ENCODE peak calls at places on chromosomes 16 and 17, in five cellular contexts. S is left ventricle myocardium inferior, N is endothelial cell of umbilical vein, Q is BE2C, D is IMR-90. X is an unnamed sample.

GRCh38 chr17:15392326-15392739 is 50.9 kb upstream of the TEKT3 start:
- DNase-seq in Q (no peak), S (peak; percentile 52), N (peak; percentile 18), D (peak; percentile 96), X (no peak)

GRCh38 chr16:71343078-71343477 is 15.4 kb upstream of the CALB2 start:
- DNase-seq in Q (no peak), N (no peak), D (no peak), S (no peak), X (no peak)

GRCh38 chr17:83124871-83125514 is 45.6 kb downstream of the METRNL start:
- DNase-seq in N (no peak), S (no peak), D (no peak), Q (no peak), X (no peak)

GRCh38 chr16:52251495-52251894 is 295.4 kb downstream of the TOX3 start:
- DNase-seq in S (no peak), D (no peak), Q (no peak), N (peak; percentile 2), X (no peak)

GRCh38 chr17:4562000-4562969 is 1.9 kb upstream of the GGT6 start:
- DNase-seq in N (no peak), D (no peak), Q (no peak), S (no peak), X (no peak)

GRCh38 chr16:85062728-85063336 is 35.2 kb downstream of the KIAA0513 start:
- DNase-seq in D (no peak), S (no peak), Q (no peak), N (no peak), X (no peak)

GRCh38 chr16:50781518-50781917 is 39.6 kb downstream of the CYLD start:
- DNase-seq in S (no peak), N (no peak), Q (no peak), D (no peak), X (no peak)

GRCh38 chr16:77335652-77336234 is 99.1 kb downstream of the ADAMTS18 start:
- DNase-seq in D (no peak), Q (no peak), S (no peak), N (no peak), X (no peak)

GRCh38 chr17:3534881-3535252 is 22.7 kb downstream of the TRPV3 start:
- DNase-seq in S (no peak), D (peak; percentile 10), N (no peak), Q (no peak), X (no peak)

GRCh38 chr17:68734202-68734825 is 133.1 kb upstream of the FAM20A start:
- DNase-seq in D (no peak), S (no peak), N (no peak), Q (no peak), X (no peak)

GRCh38 chr17:21513012-21513570 is 136.9 kb downstream of the KCNJ12 start:
- DNase-seq in S (peak; percentile 77), N (peak; percentile 64), Q (peak; percentile 66), D (peak; percentile 64), X (peak; percentile 96)

GRCh38 chr17:61634942-61635538 is 44.0 kb upstream of the NACA2 start:
- DNase-seq in N (no peak), D (no peak), Q (no peak), S (no peak), X (no peak)

GRCh38 chr16:81641403-81642106 is 137.5 kb upstream of the PLCG2 start:
- DNase-seq in N (no peak), S (no peak), D (no peak), Q (peak; percentile 85), X (no peak)

GRCh38 chr17:65530985-65531507 is 30.4 kb downstream of the AXIN2 start:
- DNase-seq in Q (no peak), D (peak; percentile 88), N (no peak), S (no peak), X (peak; percentile 70)

DNA sequence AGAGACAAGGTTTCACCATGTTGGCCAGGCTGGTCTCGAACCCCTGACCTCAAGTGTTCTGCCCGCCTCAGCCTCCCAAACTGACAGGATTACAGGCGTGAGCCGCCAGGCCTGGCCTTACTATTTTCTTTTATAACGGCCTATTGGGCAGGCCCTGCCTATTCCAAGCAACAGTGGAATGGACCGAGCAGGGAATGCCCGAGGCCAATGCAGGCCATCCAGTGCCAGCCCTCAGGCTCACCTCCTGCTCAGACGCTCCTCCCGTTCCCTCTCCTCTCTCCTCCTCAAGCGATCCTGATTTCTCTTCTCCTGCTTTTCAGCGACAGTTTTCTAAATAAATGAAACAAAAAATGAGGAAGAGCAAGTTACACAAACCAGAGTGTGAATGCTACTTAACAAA is 12.4 kb downstream of the HBQ1 start:
- DNase-seq in N (no peak), S (no peak), D (no peak), Q (no peak), X (no peak)
- H3K36me3 ChIP-seq in N (peaks cover 60% of the 10 kb centered on the region), S (peaks cover 99% of the 10 kb centered on the region), D (peaks cover 70% of the 10 kb centered on the region), Q (peaks cover 91% of the 10 kb centered on the region), X (peaks cover 84% of the 10 kb centered on the region)

DNA sequence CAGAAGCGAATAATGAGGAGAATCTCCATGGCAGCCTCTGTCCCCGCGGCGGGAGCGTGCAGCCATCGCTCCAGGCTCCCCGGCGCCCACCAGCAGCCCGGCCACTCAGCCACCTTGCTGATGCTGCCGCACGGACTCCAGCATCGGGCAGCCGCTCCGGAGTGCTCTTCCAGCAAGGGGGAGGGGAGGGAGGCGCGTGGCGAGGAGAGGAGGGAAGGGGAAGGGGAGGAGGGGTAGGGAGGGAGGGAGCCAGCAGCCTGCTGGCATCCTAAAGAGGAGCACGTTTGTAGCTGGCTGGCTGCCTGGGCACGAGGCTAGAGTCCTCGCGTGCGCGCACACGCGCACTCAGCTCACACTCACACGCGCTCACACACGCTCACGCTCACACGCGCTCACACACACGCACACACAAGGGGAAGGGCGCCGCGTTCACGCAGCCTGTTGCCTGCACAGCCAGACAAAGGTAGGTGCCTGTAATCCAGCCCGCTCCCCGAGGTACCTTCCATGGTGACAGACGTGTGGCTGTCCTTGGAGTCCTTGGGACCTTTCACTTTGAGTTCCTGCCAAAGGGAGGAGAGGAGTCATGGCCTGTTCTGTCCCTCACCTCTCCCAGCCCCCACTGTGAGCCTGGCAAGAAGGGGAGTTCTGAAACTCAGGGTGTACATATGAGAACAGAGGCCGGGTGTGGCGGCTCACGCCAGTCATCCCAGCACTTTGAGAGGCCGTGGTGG is 82.1 kb downstream of the TIMM22 start:
- DNase-seq in D (no peak), N (no peak), S (peak; percentile 65), Q (peak; percentile 66), X (no peak)
- H3K4me1 ChIP-seq in D (peaks cover 22% of the 10 kb centered on the region), N (peaks cover 35% of the 10 kb centered on the region), S (peaks cover 81% of the 10 kb centered on the region), Q (peaks cover 4% of the 10 kb centered on the region), X (peaks cover 9% of the 10 kb centered on the region)

GRCh38 chr16:66617010-66617434 is 12.5 kb downstream of the CMTM3 start:
- DNase-seq in D (peak; percentile 42), Q (no peak), S (no peak), N (no peak), X (no peak)

GRCh38 chr16:66616169-66616568 is 11.7 kb downstream of the CMTM3 start:
- DNase-seq in Q (no peak), S (no peak), D (no peak), N (no peak), X (no peak)

GRCh38 chr16:66616592-66616991 is 12.1 kb downstream of the CMTM3 start:
- DNase-seq in S (no peak), D (peak; percentile 10), Q (no peak), N (no peak), X (no peak)

GRCh38 chr16:66612422-66612821 is 7.9 kb downstream of the CMTM3 start:
- DNase-seq in N (no peak), S (no peak), Q (no peak), D (no peak), X (no peak)

DNA sequence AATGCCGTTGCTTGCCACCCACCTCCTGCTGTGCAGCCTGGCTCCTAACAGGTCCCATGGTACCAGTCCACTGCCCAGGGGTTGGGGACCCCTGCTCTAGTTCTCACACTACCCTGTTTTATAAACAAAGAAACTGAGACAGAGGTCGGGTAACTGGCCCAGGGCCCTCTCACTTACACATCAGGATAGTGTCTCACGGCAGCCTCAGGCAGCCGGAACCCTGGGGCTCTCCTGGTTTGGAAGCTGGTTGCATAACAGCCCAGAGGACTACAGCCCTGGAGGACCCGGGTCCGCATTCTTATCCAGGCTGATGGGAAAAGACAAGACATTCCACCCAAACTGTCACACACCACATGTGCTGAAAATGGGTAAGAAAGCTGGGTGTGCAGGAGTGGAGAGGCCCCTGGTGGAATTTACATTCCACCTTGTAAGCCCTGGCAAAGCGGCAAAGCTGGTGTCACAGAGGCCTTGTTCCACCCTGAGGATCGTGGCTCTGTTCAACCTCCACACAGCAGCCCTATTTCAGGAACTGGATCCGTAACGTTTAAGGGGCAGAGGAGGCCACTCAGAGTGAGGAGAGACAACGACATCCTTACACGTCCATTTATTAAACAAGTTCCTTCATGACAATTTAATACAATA is 9.8 kb downstream of the CMTM3 start:
- DNase-seq in Q (no peak), N (no peak), D (no peak), S (no peak), X (no peak)
- H3K36me3 ChIP-seq in Q (peaks cover 24% of the 10 kb centered on the region), N (peaks cover 33% of the 10 kb centered on the region), D (peaks cover 46% of the 10 kb centered on the region), S (peaks cover 41% of the 10 kb centered on the region), X (peaks cover 40% of the 10 kb centered on the region)

GRCh38 chr17:42709561-42709960 is 27.2 kb downstream of the CNTNAP1 start:
- DNase-seq in N (no peak), S (no peak), D (no peak), Q (no peak), X (no peak)

GRCh38 chr17:42704495-42705494 is 22.5 kb downstream of the CNTNAP1 start:
- DNase-seq in N (no peak), D (no peak), S (no peak), Q (no peak), X (no peak)

GRCh38 chr17:42708588-42708987 is 26.3 kb downstream of the CNTNAP1 start:
- DNase-seq in N (no peak), D (no peak), S (no peak), Q (no peak), X (no peak)

GRCh38 chr17:42702446-42702845 is 20.1 kb downstream of the CNTNAP1 start:
- DNase-seq in S (no peak), Q (no peak), D (no peak), N (no peak), X (no peak)

DNA sequence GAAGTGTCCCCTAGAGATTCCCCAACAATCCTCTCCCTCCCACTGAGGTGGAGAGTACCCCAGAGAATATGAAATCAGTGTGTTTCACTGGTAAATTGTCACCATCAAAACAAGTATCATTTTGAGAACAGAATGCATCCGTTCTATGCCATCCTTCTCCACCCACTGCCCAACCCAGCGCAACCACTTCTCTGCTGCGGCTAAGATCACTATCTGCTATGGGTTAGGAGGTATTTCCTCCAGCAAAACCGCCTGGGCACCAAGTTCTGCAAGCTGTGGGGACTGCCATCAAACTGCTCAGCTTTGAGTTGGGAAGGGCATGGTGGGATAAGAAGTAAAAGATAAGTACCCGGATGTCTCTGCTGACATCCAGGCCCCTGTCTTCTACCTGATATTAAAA is 24.4 kb downstream of the CNTNAP1 start:
- DNase-seq in N (no peak), Q (no peak), D (no peak), S (no peak), X (no peak)
- H3K4me1 ChIP-seq in N (no peaks in the 10 kb centered on the region), Q (no peaks in the 10 kb centered on the region), D (no peaks in the 10 kb centered on the region), S (no peaks in the 10 kb centered on the region), X (no peaks in the 10 kb centered on the region)

DNA sequence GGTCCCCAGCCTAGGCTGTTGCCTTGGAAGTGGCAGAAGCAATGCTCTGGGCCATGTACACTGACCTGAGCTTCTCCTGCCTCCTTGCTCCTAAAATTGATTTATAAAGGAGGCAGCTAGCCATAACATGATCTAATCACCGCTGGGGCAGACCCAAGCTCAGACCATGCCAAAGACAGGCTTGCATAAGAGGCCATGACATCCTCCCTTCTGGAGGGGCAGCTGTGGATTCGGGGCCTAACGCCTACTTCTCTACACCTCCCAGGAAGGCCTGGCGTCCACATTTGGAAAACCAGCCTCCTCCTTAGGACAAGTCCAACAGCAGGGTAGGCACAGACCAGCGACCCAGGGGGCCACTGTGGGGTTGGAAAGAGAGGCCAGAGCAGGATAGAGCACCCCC is 12.4 kb downstream of the HSD11B2 start:
- DNase-seq in Q (no peak), D (no peak), N (no peak), S (peak; percentile 64), X (no peak)
- H3K36me3 ChIP-seq in Q (peaks cover 10% of the 10 kb centered on the region), D (peaks cover 22% of the 10 kb centered on the region), N (peaks cover 27% of the 10 kb centered on the region), S (peaks cover 20% of the 10 kb centered on the region), X (peaks cover 2% of the 10 kb centered on the region)